ENCODE peak calls at places on chromosome X, in ten cellular contexts. H, Y, Q, I, B, X, C, D, P and G are unnamed samples. For H3K27me3, the result is how much of the 10 kb centered on the place peaks cover.

GRCh38 chrX:48835524-48836329 is at the start of gene PCSK1N:
- DNase-seq in H (no peak), Y (no peak), Q (no peak), I (peak), B (no peak), X (peak), C (no peak), D (peak), P (no peak), G (no peak)

GRCh38 chrX:53682885-53683555 is 3.5 kb downstream of the HUWE1 start:
- DNase-seq in H (peak), Y (no peak), Q (no peak), I (peak), B (peak), X (peak), C (peak), D (peak), P (peak), G (no peak)

GRCh38 chrX:31271615-31272471 is 200.0 kb upstream of the FTHL17 start:
- DNase-seq in H (no peak), Y (no peak), Q (no peak), I (no peak), B (no peak), X (peak), C (no peak), D (no peak), P (no peak), G (no peak)

GRCh38 chrX:9538544-9539045 is 73.7 kb downstream of the TBL1X start:
- DNase-seq in H (no peak), Y (no peak), Q (no peak), I (no peak), B (no peak), X (no peak), C (no peak), D (peak), P (no peak), G (no peak)

GRCh38 chrX:108053218-108053617 is 8.4 kb downstream of the VSIG1 start:
- DNase-seq in H (no peak), Y (no peak), Q (no peak), I (no peak), B (no peak), X (no peak), C (no peak), D (no peak), P (no peak), G (no peak)

GRCh38 chrX:107743995-107744394 is 31.6 kb downstream of the TSC22D3 start:
- DNase-seq in H (no peak), Y (no peak), Q (no peak), I (no peak), B (no peak), X (no peak), C (no peak), D (no peak), P (no peak), G (no peak)

GRCh38 chrX:28880136-28880535 is 292.9 kb downstream of the IL1RAPL1 start:
- DNase-seq in H (no peak), Y (no peak), Q (no peak), I (no peak), B (no peak), X (no peak), C (no peak), D (no peak), P (no peak), G (no peak)

GRCh38 chrX:43870758-43871419 is 11.4 kb downstream of the MAOB start:
- DNase-seq in H (no peak), Y (no peak), Q (no peak), I (no peak), B (no peak), X (no peak), C (no peak), D (peak), P (no peak), G (no peak)

GRCh38 chrX:78104447-78105176 is 564 bp downstream of the PGK1 start:
- DNase-seq in H (peak), Y (peak), Q (peak), I (peak), B (peak), X (peak), C (peak), D (peak), P (peak), G (peak)

GRCh38 chrX:70134116-70134477 is 850 bp downstream of the IGBP1 start:
- DNase-seq in H (no peak), Y (peak), Q (no peak), I (no peak), B (no peak), X (peak), C (no peak), D (no peak), P (no peak), G (no peak)

GRCh38 chrX:97639526-97639925 is 755.8 kb downstream of the RPA4 start:
- DNase-seq in H (no peak), Y (no peak), Q (no peak), I (peak), B (peak), X (no peak), C (no peak), D (no peak), P (no peak), G (no peak)

GRCh38 chrX:87518504-87518903 is 902 bp downstream of the KLHL4 start:
- DNase-seq in H (no peak), Y (no peak), Q (no peak), I (no peak), B (no peak), X (peak), C (no peak), D (no peak), P (no peak), G (no peak)

GRCh38 chrX:153667281-153667831 is 6.3 kb downstream of the PNCK start:
- DNase-seq in H (no peak), Y (no peak), Q (no peak), I (no peak), B (no peak), X (no peak), C (peak), D (no peak), P (no peak), G (peak)

GRCh38 chrX:126237524-126237923 is 71.4 kb upstream of the DCAF12L2 start:
- DNase-seq in H (no peak), Y (no peak), Q (no peak), I (no peak), B (no peak), X (no peak), C (no peak), D (no peak), P (no peak), G (no peak)

GRCh38 chrX:133402042-133402453 is 13.2 kb downstream of the GPC4 start:
- DNase-seq in H (no peak), Y (no peak), Q (no peak), I (no peak), B (no peak), X (peak), C (no peak), D (no peak), P (no peak), G (no peak)

GRCh38 chrX:69232945-69233344 is 67.7 kb upstream of the PJA1 start:
- DNase-seq in H (no peak), Y (no peak), Q (no peak), I (no peak), B (no peak), X (no peak), C (no peak), D (no peak), P (no peak), G (no peak)

GRCh38 chrX:148580016-148580415 is 79.6 kb downstream of the AFF2 start:
- DNase-seq in H (no peak), Y (no peak), Q (no peak), I (no peak), B (no peak), X (no peak), C (no peak), D (no peak), P (no peak), G (no peak)

GRCh38 chrX:24647257-24648058 is at the start of gene PCYT1B:
- DNase-seq in H (peak), Y (peak), Q (peak), I (peak), B (peak), X (peak), C (peak), D (peak), P (peak), G (peak)

GRCh38 chrX:108341947-108342346 is 96.3 kb downstream of the COL4A6 start:
- DNase-seq in H (no peak), Y (no peak), Q (no peak), I (no peak), B (no peak), X (no peak), C (no peak), D (no peak), P (no peak), G (no peak)

GRCh38 chrX:40663880-40664630 is 16.7 kb upstream of the CXorf38 start:
- DNase-seq in H (no peak), Y (no peak), Q (no peak), I (no peak), B (no peak), X (no peak), C (no peak), D (peak), P (no peak), G (no peak)

GRCh38 chrX:97666890-97667289 is 783.2 kb downstream of the RPA4 start:
- DNase-seq in H (no peak), Y (no peak), Q (no peak), I (no peak), B (no peak), X (no peak), C (no peak), D (peak), P (no peak), G (no peak)

GRCh38 chrX:103488332-103488731 is 31.0 kb downstream of the RAB40A start:
- DNase-seq in H (no peak), Y (no peak), Q (no peak), I (no peak), B (peak), X (no peak), C (no peak), D (no peak), P (no peak), G (no peak)

GRCh38 chrX:79630033-79631009 is 263.2 kb upstream of the ITM2A start:
- DNase-seq in H (no peak), Y (no peak), Q (no peak), I (no peak), B (no peak), X (no peak), C (no peak), D (no peak), P (no peak), G (no peak)

GRCh38 chrX:115147220-115147619 is 42.0 kb upstream of the RBMXL3 start:
- DNase-seq in H (no peak), Y (no peak), Q (no peak), I (no peak), B (peak), X (peak), C (no peak), D (no peak), P (no peak), G (no peak)

GRCh38 chrX:17842769-17843525 is 18.2 kb downstream of the RAI2 start:
- DNase-seq in H (no peak), Y (no peak), Q (no peak), I (no peak), B (no peak), X (no peak), C (no peak), D (no peak), P (no peak), G (no peak)

GRCh38 chrX:133561251-133561650 is 146.0 kb upstream of the GPC4 start:
- DNase-seq in H (no peak), Y (no peak), Q (no peak), I (no peak), B (no peak), X (no peak), C (no peak), D (no peak), P (no peak), G (no peak)

GRCh38 chrX:53256446-53257041 is 24.8 kb downstream of the IQSEC2 start:
- DNase-seq in H (no peak), Y (peak), Q (no peak), I (no peak), B (no peak), X (no peak), C (peak), D (no peak), P (no peak), G (no peak)

GRCh38 chrX:10017866-10018265 is 50.7 kb downstream of the CLDN34 start:
- DNase-seq in H (no peak), Y (no peak), Q (no peak), I (no peak), B (no peak), X (peak), C (peak), D (no peak), P (no peak), G (no peak)

DNA sequence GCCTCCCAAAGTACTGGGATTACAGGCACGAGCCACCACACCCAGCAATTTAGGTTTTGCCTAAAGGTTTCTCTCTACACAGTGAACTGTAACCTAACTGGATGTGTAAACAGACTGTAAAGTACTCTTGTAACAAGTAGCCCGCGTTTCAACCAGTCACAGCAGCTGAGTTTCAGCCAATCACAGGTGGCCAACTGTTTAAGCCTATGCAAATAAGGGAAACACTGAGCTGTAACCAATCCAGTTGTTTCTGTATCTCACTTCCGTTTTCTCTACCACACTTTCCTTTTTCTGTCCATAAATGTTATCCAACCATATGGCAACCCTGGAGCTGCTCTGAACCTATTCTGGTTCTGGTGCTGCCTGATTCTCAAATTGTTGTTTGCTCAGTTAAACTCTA is 59.9 kb downstream of the DIPK2B start:
- DNase-seq in H (no peak), Y (no peak), Q (no peak), I (no peak), B (peak), X (no peak), C (no peak), D (no peak), P (no peak), G (no peak)
- H3K27ac ChIP-seq in H (no peak), Y (no peak), Q (no peak), I (no peak), B (no peak), X (no peak), C (no peak), D (no peak), P (no peak), G (no peak)

GRCh38 chrX:42715689-42716022 is 62.3 kb downstream of the PPP1R2C start:
- DNase-seq in H (no peak), Y (no peak), Q (no peak), I (no peak), B (no peak), X (no peak), C (no peak), D (no peak), P (no peak), G (no peak)
- H3K4me3 ChIP-seq in H (no peak), Y (no peak), Q (no peak), I (peak), B (no peak), X (no peak), C (no peak), D (no peak), P (no peak), G (no peak)

GRCh38 chrX:15173411-15173810 is 96.5 kb downstream of the ASB9 start:
- DNase-seq in H (no peak), Y (no peak), Q (no peak), I (no peak), B (no peak), X (no peak), C (no peak), D (no peak), P (no peak), G (no peak)

GRCh38 chrX:15177316-15177715 is 92.6 kb downstream of the ASB9 start:
- DNase-seq in H (no peak), Y (no peak), Q (no peak), I (no peak), B (no peak), X (no peak), C (no peak), D (no peak), P (no peak), G (no peak)
- H3K27me3 ChIP-seq in H (under half), Y (under half), Q (under half), I (under half), B (under half), X (under half), C (under half), D (under half), P (under half), G (under half)

GRCh38 chrX:119478504-119478903 is 10.3 kb downstream of the SLC25A5 start:
- DNase-seq in H (no peak), Y (no peak), Q (no peak), I (no peak), B (no peak), X (no peak), C (no peak), D (no peak), P (no peak), G (no peak)

GRCh38 chrX:119481218-119481875 is 13.1 kb downstream of the SLC25A5 start:
- DNase-seq in H (peak), Y (no peak), Q (no peak), I (no peak), B (no peak), X (no peak), C (peak), D (peak), P (no peak), G (peak)

GRCh38 chrX:119482497-119483480 is 14.5 kb downstream of the SLC25A5 start:
- DNase-seq in H (peak), Y (peak), Q (peak), I (peak), B (peak), X (peak), C (peak), D (peak), P (peak), G (peak)

GRCh38 chrX:119479845-119480244 is 11.6 kb downstream of the SLC25A5 start:
- DNase-seq in H (no peak), Y (no peak), Q (no peak), I (no peak), B (no peak), X (peak), C (peak), D (peak), P (no peak), G (no peak)

DNA sequence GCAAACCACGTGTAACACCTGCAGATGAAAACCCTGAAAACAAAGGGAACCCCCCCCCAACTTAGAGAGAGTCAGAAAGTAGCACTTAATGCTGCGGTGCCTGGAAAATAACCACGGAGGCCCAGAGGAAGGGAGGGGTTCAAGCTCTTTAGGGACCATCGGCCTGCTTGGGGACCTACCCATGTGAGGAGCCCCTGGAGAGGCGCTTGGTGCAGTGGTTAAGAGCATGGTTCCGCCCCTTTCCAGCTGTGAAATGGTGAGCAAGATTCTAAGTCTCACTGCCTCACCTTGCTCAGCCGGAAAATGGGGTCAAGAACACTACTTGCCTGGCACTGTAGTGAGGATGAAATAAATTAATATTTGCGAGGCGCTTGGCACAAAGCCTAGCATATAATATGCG is 13.8 kb downstream of the SLC25A5 start:
- DNase-seq in H (no peak), Y (no peak), Q (no peak), I (no peak), B (no peak), X (no peak), C (peak), D (no peak), P (no peak), G (no peak)
- H3K27ac ChIP-seq in H (peak), Y (peak), Q (peak), I (no peak), B (no peak), X (no peak), C (peak), D (peak), P (no peak), G (no peak)

DNA sequence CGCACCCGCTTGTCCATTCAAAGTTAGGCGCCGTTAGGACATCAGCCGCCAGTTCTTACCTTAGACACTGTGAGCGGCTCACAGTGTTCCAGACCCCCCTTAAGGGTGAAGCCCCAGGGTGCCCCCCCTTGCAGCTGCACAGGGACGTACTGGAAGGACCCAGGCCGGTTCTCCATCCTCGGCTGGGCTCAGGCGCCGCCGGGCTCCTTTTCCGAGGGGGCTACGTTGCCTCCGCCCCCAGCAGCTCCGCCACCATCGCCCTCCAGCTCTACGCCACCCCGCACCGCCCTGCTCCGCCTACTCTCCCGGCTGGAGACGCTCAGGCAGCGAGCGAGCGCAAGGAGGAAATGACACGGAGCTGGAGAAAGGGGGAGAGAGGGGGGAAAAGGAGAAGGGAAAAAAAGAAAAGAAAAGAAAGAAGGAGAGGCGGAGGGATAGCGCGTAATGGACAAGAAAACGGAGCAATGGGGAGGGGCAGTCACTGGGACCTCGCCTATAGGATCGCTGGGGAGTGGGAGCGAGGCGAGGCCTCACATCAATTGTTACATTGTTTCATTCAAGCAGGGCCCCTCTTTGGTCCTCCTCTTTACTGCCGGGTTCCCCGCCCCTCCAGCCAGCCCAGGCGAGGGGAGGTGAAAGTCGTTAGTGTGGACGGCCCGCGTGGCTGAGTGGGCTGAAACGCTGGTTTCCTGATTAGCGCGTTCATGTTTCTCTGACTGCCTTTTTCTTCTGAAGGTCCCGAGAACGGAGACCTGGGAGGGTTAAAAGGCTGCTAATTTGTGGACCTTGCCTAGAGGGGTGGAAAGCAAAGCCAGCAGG is at the start of gene SHROOM4:
- DNase-seq in H (peak), Y (peak), Q (no peak), I (no peak), B (no peak), X (peak), C (peak), D (no peak), P (peak), G (peak)
- H3K4me3 ChIP-seq in H (peak), Y (peak), Q (peak), I (no peak), B (no peak), X (peak), C (peak), D (no peak), P (peak), G (peak)

GRCh38 chrX:130566028-130566683 is 164.4 kb downstream of the RBMX2 start:
- DNase-seq in H (no peak), Y (no peak), Q (no peak), I (no peak), B (no peak), X (peak), C (no peak), D (peak), P (no peak), G (no peak)
- H3K27me3 ChIP-seq in H (under half), Y (under half), Q (under half), I (under half), B (under half), X (under half), C (under half), D (under half), P (under half), G (under half)

GRCh38 chrX:15909605-15910004 is 55.0 kb upstream of the AP1S2 start:
- DNase-seq in H (no peak), Y (no peak), Q (no peak), I (no peak), B (no peak), X (no peak), C (no peak), D (no peak), P (no peak), G (no peak)

GRCh38 chrX:15913161-15913560 is 58.5 kb upstream of the AP1S2 start:
- DNase-seq in H (no peak), Y (no peak), Q (no peak), I (no peak), B (no peak), X (no peak), C (no peak), D (no peak), P (no peak), G (no peak)

GRCh38 chrX:15906544-15906943 is 51.9 kb upstream of the AP1S2 start:
- DNase-seq in H (no peak), Y (no peak), Q (no peak), I (no peak), B (no peak), X (no peak), C (no peak), D (no peak), P (no peak), G (no peak)

GRCh38 chrX:15911729-15912550 is 57.3 kb upstream of the AP1S2 start:
- DNase-seq in H (no peak), Y (no peak), Q (no peak), I (no peak), B (peak), X (no peak), C (no peak), D (no peak), P (no peak), G (no peak)

DNA sequence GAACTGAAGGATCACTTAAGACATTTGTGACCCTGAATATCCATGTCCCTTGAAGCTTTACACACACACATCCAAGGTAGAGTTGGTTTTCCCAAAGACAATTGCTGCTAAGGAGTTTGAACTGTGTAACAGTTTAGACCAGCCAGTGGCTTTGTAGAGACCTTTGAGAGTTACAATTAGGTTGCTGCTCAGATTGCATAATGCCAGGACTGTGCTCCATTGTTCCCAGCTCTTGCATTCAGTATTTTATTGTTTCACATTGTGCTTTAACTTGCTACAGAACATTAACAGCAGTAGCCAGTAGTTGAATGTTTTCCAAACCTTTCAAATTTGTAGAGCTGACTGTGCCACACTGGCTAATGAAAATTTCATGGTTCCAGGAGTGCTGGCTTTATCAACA is 54.3 kb upstream of the AP1S2 start:
- DNase-seq in H (no peak), Y (no peak), Q (no peak), I (no peak), B (no peak), X (peak), C (no peak), D (no peak), P (no peak), G (no peak)
- H3K27ac ChIP-seq in H (no peak), Y (no peak), Q (no peak), I (no peak), B (no peak), X (no peak), C (no peak), D (no peak), P (no peak), G (no peak)

GRCh38 chrX:74535633-74536141 is 78.7 kb downstream of the RLIM start:
- DNase-seq in H (peak), Y (peak), Q (peak), I (peak), B (no peak), X (peak), C (peak), D (peak), P (peak), G (peak)
- H3K4me3 ChIP-seq in H (peak), Y (peak), Q (peak), I (peak), B (peak), X (peak), C (peak), D (peak), P (peak), G (peak)